ENCODE peak calls at places on chromosomes 16 and 17, in ten cellular contexts. Y is OCI-M1; B is activated T-cell treated with anti-CD3 and anti-CD28 coated beads, Interleukin-2, amount 50 U/mL, for 4 hours; N is osteocyte; D is GM23338; A is AG09319; L is hypothalamus; X is activated naive CD4-positive, alpha-beta T cell treated with Interleukin-2 at 50 U/mL for 16 hours; K is caudate nucleus; E is neural progenitor cell. V is an unnamed sample.

GRCh38 chr16:4663756-4664465 is 29.5 kb upstream of the NUDT16L1 start:
- DNase-seq in Y (peak; percentile 73), E (no peak), B (no peak), N (no peak), X (no peak), A (no peak), D (no peak), K (no peak), L (peak; percentile 31), V (peak; percentile 51)

GRCh38 chr16:66159987-66160386 is 206.5 kb upstream of the CDH5 start:
- DNase-seq in B (no peak), Y (no peak), X (no peak), D (no peak), E (no peak), A (no peak), K (no peak), N (no peak), L (no peak), V (no peak)

GRCh38 chr16:23986455-23986854 is 150.7 kb downstream of the PRKCB start:
- DNase-seq in L (no peak), B (no peak), K (no peak), E (no peak), D (no peak), Y (no peak), X (no peak), A (no peak), N (no peak), V (no peak)

GRCh38 chr17:49978501-49978900 is 9.5 kb downstream of the DLX4 start:
- DNase-seq in N (no peak), D (no peak), L (no peak), B (no peak), A (no peak), K (no peak), Y (peak; percentile 62), E (no peak), X (no peak), V (peak; percentile 36)

GRCh38 chr16:83899272-83899897 is 470 bp downstream of the MLYCD start:
- DNase-seq in L (no peak), X (peak; percentile 58), B (peak; percentile 53), K (no peak), D (peak; percentile 73), E (peak; percentile 82), Y (peak; percentile 65), N (no peak), A (no peak), V (peak; percentile 32)

GRCh38 chr16:28596115-28596630 is 677 bp downstream of the SULT1A2 start:
- DNase-seq in B (no peak), N (no peak), D (no peak), L (no peak), E (no peak), X (no peak), A (no peak), Y (no peak), K (no peak), V (no peak)

GRCh38 chr16:54027126-54027922 is 259.3 kb downstream of the IRX3 start:
- DNase-seq in A (peak; percentile 16), E (no peak), N (no peak), K (no peak), L (no peak), Y (no peak), D (no peak), B (no peak), X (no peak), V (no peak)

GRCh38 chr16:60031751-60032150 is 1297.6 kb upstream of the GOT2 start:
- DNase-seq in Y (no peak), K (no peak), B (no peak), A (peak; percentile 8), D (no peak), X (no peak), L (no peak), E (no peak), N (no peak), V (no peak)

GRCh38 chr16:24367186-24367585 is 111.1 kb downstream of the CACNG3 start:
- DNase-seq in D (no peak), N (no peak), B (no peak), A (no peak), Y (no peak), L (no peak), X (no peak), K (no peak), E (no peak), V (no peak)

GRCh38 chr16:496097-496886 is 31.2 kb upstream of the CAPN15 start:
- DNase-seq in A (no peak), X (no peak), K (no peak), E (no peak), N (no peak), L (no peak), D (no peak), B (no peak), Y (no peak), V (no peak)

GRCh38 chr16:53905028-53905427 is 201.1 kb downstream of the FTO start:
- DNase-seq in N (no peak), K (no peak), Y (no peak), E (no peak), L (no peak), X (no peak), A (no peak), B (no peak), D (no peak), V (no peak)

GRCh38 chr17:62792122-62792800 is 15.9 kb downstream of the MARCHF10 start:
- DNase-seq in D (no peak), L (no peak), B (no peak), E (no peak), A (peak; percentile 72), K (no peak), N (no peak), X (no peak), Y (no peak), V (no peak)

GRCh38 chr16:19113577-19114358 is at the start of gene ITPRIPL2:
- DNase-seq in D (peak; percentile 76), B (no peak), N (peak; percentile 92), K (no peak), A (peak; percentile 84), Y (peak; percentile 68), X (peak; percentile 21), E (peak; percentile 76), L (no peak), V (peak; percentile 91)

GRCh38 chr16:77788196-77789084 is at the start of gene VAT1L:
- DNase-seq in L (peak; percentile 32), X (no peak), N (no peak), B (no peak), K (peak; percentile 30), D (peak; percentile 78), E (peak; percentile 78), Y (no peak), A (no peak), V (no peak)

GRCh38 chr17:74414510-74414909 is 17.4 kb upstream of the GPRC5C start:
- DNase-seq in B (no peak), E (no peak), K (no peak), L (no peak), N (no peak), X (no peak), A (no peak), Y (no peak), D (no peak), V (no peak)

GRCh38 chr16:1696863-1697262 is 9.1 kb upstream of the MAPK8IP3 start:
- DNase-seq in A (no peak), D (no peak), X (no peak), Y (no peak), E (no peak), B (no peak), N (no peak), K (no peak), L (no peak), V (no peak)

V was measured in lung.